ENCODE peak calls at places on chromosomes 7 and 10, in ten cellular contexts. One of them, this sample, is unnamed.

GRCh38 chr7:31335161-31335888 is 5.2 kb downstream of the NEUROD6 start:
- DNase-seq in left ventricle myocardium inferior: no peak
- DNase-seq in SK-N-SH: no peak
- DNase-seq in brain microvascular endothelial cell: no peak
- DNase-seq in coronary artery: no peak
- DNase-seq in fibroblast of mammary gland: no peak
- DNase-seq in GM23338: no peak
- DNase-seq in ovary: no peak
- DNase-seq in colonic mucosa: no peak
- DNase-seq in thoracic aorta: no peak
- DNase-seq in this sample: no peak

GRCh38 chr7:4830176-4830575 is 31.7 kb downstream of the PAPOLB start:
- DNase-seq in left ventricle myocardium inferior: peak
- DNase-seq in SK-N-SH: peak
- DNase-seq in brain microvascular endothelial cell: peak
- DNase-seq in coronary artery: no peak
- DNase-seq in fibroblast of mammary gland: peak
- DNase-seq in GM23338: peak
- DNase-seq in ovary: peak
- DNase-seq in colonic mucosa: peak
- DNase-seq in thoracic aorta: no peak
- DNase-seq in this sample: peak

GRCh38 chr7:142632291-142633134 is 116.8 kb upstream of the PRSS1 start:
- DNase-seq in left ventricle myocardium inferior: no peak
- DNase-seq in SK-N-SH: peak
- DNase-seq in brain microvascular endothelial cell: peak
- DNase-seq in coronary artery: no peak
- DNase-seq in fibroblast of mammary gland: peak
- DNase-seq in GM23338: peak
- DNase-seq in ovary: peak
- DNase-seq in colonic mucosa: peak
- DNase-seq in thoracic aorta: no peak
- DNase-seq in this sample: peak

GRCh38 chr10:20948723-20949327 is 51.7 kb upstream of the NEBL start:
- DNase-seq in left ventricle myocardium inferior: no peak
- DNase-seq in SK-N-SH: no peak
- DNase-seq in brain microvascular endothelial cell: no peak
- DNase-seq in coronary artery: no peak
- DNase-seq in fibroblast of mammary gland: no peak
- DNase-seq in GM23338: no peak
- DNase-seq in ovary: no peak
- DNase-seq in colonic mucosa: no peak
- DNase-seq in thoracic aorta: no peak
- DNase-seq in this sample: no peak

GRCh38 chr7:45885264-45885882 is 2.9 kb upstream of the IGFBP1 start:
- DNase-seq in left ventricle myocardium inferior: no peak
- DNase-seq in SK-N-SH: no peak
- DNase-seq in brain microvascular endothelial cell: no peak
- DNase-seq in coronary artery: peak
- DNase-seq in fibroblast of mammary gland: peak
- DNase-seq in GM23338: no peak
- DNase-seq in ovary: no peak
- DNase-seq in colonic mucosa: no peak
- DNase-seq in thoracic aorta: no peak
- DNase-seq in this sample: no peak

GRCh38 chr7:17985473-17986239 is 42.0 kb downstream of the PRPS1L1 start:
- DNase-seq in left ventricle myocardium inferior: no peak
- DNase-seq in SK-N-SH: no peak
- DNase-seq in brain microvascular endothelial cell: no peak
- DNase-seq in coronary artery: no peak
- DNase-seq in fibroblast of mammary gland: no peak
- DNase-seq in GM23338: peak
- DNase-seq in ovary: no peak
- DNase-seq in colonic mucosa: no peak
- DNase-seq in thoracic aorta: no peak
- DNase-seq in this sample: no peak

GRCh38 chr7:4790516-4790991 is 15.1 kb downstream of the AP5Z1 start:
- DNase-seq in left ventricle myocardium inferior: no peak
- DNase-seq in SK-N-SH: no peak
- DNase-seq in brain microvascular endothelial cell: no peak
- DNase-seq in coronary artery: no peak
- DNase-seq in fibroblast of mammary gland: no peak
- DNase-seq in GM23338: no peak
- DNase-seq in ovary: peak
- DNase-seq in colonic mucosa: no peak
- DNase-seq in thoracic aorta: no peak
- DNase-seq in this sample: no peak

GRCh38 chr10:98446121-98446655 is 547 bp downstream of the HPS1 start:
- DNase-seq in left ventricle myocardium inferior: no peak
- DNase-seq in SK-N-SH: peak
- DNase-seq in brain microvascular endothelial cell: no peak
- DNase-seq in coronary artery: peak
- DNase-seq in fibroblast of mammary gland: peak
- DNase-seq in GM23338: peak
- DNase-seq in ovary: peak
- DNase-seq in colonic mucosa: peak
- DNase-seq in thoracic aorta: no peak
- DNase-seq in this sample: peak

GRCh38 chr7:106353944-106354343 is 69.2 kb upstream of the NAMPT start:
- DNase-seq in left ventricle myocardium inferior: no peak
- DNase-seq in SK-N-SH: no peak
- DNase-seq in brain microvascular endothelial cell: no peak
- DNase-seq in coronary artery: no peak
- DNase-seq in fibroblast of mammary gland: no peak
- DNase-seq in GM23338: no peak
- DNase-seq in ovary: no peak
- DNase-seq in colonic mucosa: no peak
- DNase-seq in thoracic aorta: no peak
- DNase-seq in this sample: no peak

GRCh38 chr10:110681023-110681681 is 37.0 kb downstream of the RBM20 start:
- DNase-seq in left ventricle myocardium inferior: peak
- DNase-seq in SK-N-SH: peak
- DNase-seq in brain microvascular endothelial cell: peak
- DNase-seq in coronary artery: no peak
- DNase-seq in fibroblast of mammary gland: peak
- DNase-seq in GM23338: peak
- DNase-seq in ovary: no peak
- DNase-seq in colonic mucosa: peak
- DNase-seq in thoracic aorta: no peak
- DNase-seq in this sample: peak

DNA sequence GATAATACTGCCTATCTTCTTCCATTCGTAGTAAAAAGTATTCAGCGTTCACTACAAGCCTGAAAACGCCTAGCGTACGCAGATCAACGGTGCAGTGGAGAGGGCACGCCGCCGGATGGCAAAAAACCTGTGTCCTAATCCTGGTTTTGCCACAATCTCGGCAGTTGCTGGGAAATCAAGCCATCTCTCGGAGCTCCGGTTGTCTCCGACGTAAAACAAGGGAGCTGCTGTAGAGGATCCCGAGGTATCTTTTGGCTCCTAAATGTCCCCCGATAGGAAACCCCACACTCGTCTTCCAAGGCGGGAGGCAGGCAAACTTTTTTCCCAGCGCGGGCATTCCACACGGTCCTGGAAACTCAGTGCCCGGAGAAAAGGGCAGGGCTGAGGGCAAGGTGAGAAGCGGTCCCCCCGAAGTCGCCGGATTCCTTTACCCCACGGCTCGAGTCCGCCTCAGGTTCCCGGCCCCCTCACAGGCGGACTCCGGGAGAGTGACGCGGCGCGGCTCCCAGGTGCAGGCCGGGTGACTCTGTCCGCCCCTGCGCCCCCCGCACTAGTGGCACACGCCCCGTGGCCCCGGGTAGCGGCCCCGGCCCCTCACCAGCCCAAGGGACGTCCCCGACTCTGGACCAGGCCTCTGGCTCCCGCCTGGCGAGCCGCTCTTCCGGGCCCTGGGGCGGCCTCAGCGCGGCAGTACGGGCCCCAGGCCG is 649 bp downstream of the IDE start:
- DNase-seq in left ventricle myocardium inferior: no peak
- DNase-seq in SK-N-SH: peak
- DNase-seq in brain microvascular endothelial cell: no peak
- DNase-seq in coronary artery: peak
- DNase-seq in fibroblast of mammary gland: peak
- DNase-seq in GM23338: peak
- DNase-seq in ovary: no peak
- DNase-seq in colonic mucosa: peak
- DNase-seq in thoracic aorta: no peak
- DNase-seq in this sample: peak
- TF ChIP-seq CTCF in left ventricle myocardium inferior: no peak
- TF ChIP-seq CTCF in SK-N-SH: peak
- TF ChIP-seq CTCF in brain microvascular endothelial cell: peak
- TF ChIP-seq CTCF in coronary artery: no peak
- TF ChIP-seq CTCF in fibroblast of mammary gland: peak
- TF ChIP-seq CTCF in GM23338: no peak
- TF ChIP-seq CTCF in ovary: no peak
- TF ChIP-seq CTCF in colonic mucosa: no peak
- TF ChIP-seq CTCF in thoracic aorta: peak
- TF ChIP-seq CTCF in this sample: peak

GRCh38 chr7:114922652-114923402 is 933 bp downstream of the MDFIC start:
- DNase-seq in left ventricle myocardium inferior: peak
- DNase-seq in SK-N-SH: peak
- DNase-seq in brain microvascular endothelial cell: peak
- DNase-seq in coronary artery: no peak
- DNase-seq in fibroblast of mammary gland: peak
- DNase-seq in GM23338: peak
- DNase-seq in ovary: peak
- DNase-seq in colonic mucosa: peak
- DNase-seq in thoracic aorta: no peak
- DNase-seq in this sample: peak

GRCh38 chr7:114925443-114925842 is 3.5 kb downstream of the MDFIC start:
- DNase-seq in left ventricle myocardium inferior: no peak
- DNase-seq in SK-N-SH: no peak
- DNase-seq in brain microvascular endothelial cell: no peak
- DNase-seq in coronary artery: no peak
- DNase-seq in fibroblast of mammary gland: no peak
- DNase-seq in GM23338: no peak
- DNase-seq in ovary: no peak
- DNase-seq in colonic mucosa: no peak
- DNase-seq in thoracic aorta: no peak
- DNase-seq in this sample: no peak

GRCh38 chr7:114922151-114922651 is 307 bp downstream of the MDFIC start:
- DNase-seq in left ventricle myocardium inferior: peak
- DNase-seq in SK-N-SH: peak
- DNase-seq in brain microvascular endothelial cell: peak
- DNase-seq in coronary artery: peak
- DNase-seq in fibroblast of mammary gland: peak
- DNase-seq in GM23338: peak
- DNase-seq in ovary: peak
- DNase-seq in colonic mucosa: peak
- DNase-seq in thoracic aorta: no peak
- DNase-seq in this sample: peak

GRCh38 chr7:114923403-114923713 is 1.5 kb downstream of the MDFIC start:
- DNase-seq in left ventricle myocardium inferior: no peak
- DNase-seq in SK-N-SH: no peak
- DNase-seq in brain microvascular endothelial cell: no peak
- DNase-seq in coronary artery: no peak
- DNase-seq in fibroblast of mammary gland: no peak
- DNase-seq in GM23338: no peak
- DNase-seq in ovary: no peak
- DNase-seq in colonic mucosa: no peak
- DNase-seq in thoracic aorta: no peak
- DNase-seq in this sample: no peak

DNA sequence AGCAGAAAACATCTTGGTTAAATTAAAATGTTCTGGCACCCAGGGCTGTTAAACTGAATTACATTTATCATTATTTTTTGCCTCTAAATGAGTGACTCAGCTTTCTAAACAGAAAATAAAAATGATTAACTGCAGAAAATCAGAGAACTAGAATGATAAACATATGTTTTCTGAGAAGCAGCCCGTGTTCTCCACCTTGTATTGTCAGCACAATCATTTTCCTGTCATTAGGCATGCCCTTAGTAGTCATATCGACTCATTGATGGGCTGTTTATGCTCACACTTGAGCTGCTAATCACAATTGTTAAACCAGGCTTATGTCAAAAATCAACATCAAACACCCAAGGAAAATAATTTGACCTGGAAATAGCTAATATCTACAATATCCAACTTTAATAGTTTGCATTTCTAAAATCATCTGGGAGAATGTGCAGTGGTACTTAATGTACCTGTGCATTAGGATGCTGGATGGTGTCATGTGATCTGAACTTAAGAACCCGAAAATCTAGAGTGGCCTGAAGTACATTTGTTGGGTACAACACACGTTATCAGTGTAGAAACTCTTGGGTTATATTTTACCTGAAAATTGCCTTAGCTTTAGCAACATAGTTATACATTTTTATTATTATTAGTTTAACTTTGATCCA is 2.3 kb downstream of the MDFIC start:
- DNase-seq in left ventricle myocardium inferior: no peak
- DNase-seq in SK-N-SH: no peak
- DNase-seq in brain microvascular endothelial cell: no peak
- DNase-seq in coronary artery: no peak
- DNase-seq in fibroblast of mammary gland: peak
- DNase-seq in GM23338: no peak
- DNase-seq in ovary: no peak
- DNase-seq in colonic mucosa: no peak
- DNase-seq in thoracic aorta: no peak
- DNase-seq in this sample: no peak
- H3K4me3 ChIP-seq in left ventricle myocardium inferior: peak
- H3K4me3 ChIP-seq in SK-N-SH: no peak
- H3K4me3 ChIP-seq in brain microvascular endothelial cell: no peak
- H3K4me3 ChIP-seq in coronary artery: peak
- H3K4me3 ChIP-seq in fibroblast of mammary gland: peak
- H3K4me3 ChIP-seq in GM23338: no peak
- H3K4me3 ChIP-seq in ovary: peak
- H3K4me3 ChIP-seq in colonic mucosa: peak
- H3K4me3 ChIP-seq in thoracic aorta: peak
- H3K4me3 ChIP-seq in this sample: peak

DNA sequence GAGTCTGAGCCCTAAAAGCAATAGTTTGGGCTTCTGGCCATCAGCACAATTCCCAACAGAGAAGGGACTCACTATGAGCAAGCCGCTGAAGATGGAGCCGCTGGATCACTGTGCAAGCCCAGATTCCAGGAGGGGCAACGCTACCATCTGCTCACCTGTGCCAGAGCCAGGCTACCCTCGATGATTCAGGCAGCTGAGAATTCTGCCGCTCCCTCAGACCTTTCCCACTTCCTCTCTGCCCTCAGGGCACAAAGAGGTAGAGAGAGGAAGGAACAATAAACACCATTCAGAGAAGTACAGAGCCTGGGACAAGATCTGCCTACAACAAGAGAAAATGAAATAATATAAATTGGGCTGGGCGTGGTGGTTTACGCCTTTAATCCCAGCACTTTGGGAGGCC is 98.1 kb downstream of the MYOF start:
- DNase-seq in left ventricle myocardium inferior: no peak
- DNase-seq in SK-N-SH: no peak
- DNase-seq in brain microvascular endothelial cell: no peak
- DNase-seq in coronary artery: no peak
- DNase-seq in fibroblast of mammary gland: no peak
- DNase-seq in GM23338: no peak
- DNase-seq in ovary: no peak
- DNase-seq in colonic mucosa: no peak
- DNase-seq in thoracic aorta: no peak
- DNase-seq in this sample: no peak
- TF ChIP-seq CTCF in left ventricle myocardium inferior: no peak
- TF ChIP-seq CTCF in SK-N-SH: no peak
- TF ChIP-seq CTCF in brain microvascular endothelial cell: no peak
- TF ChIP-seq CTCF in coronary artery: no peak
- TF ChIP-seq CTCF in fibroblast of mammary gland: no peak
- TF ChIP-seq CTCF in GM23338: no peak
- TF ChIP-seq CTCF in ovary: no peak
- TF ChIP-seq CTCF in colonic mucosa: no peak
- TF ChIP-seq CTCF in thoracic aorta: no peak
- TF ChIP-seq CTCF in this sample: no peak

GRCh38 chr7:146961617-146962016 is 845.0 kb downstream of the CNTNAP2 start:
- DNase-seq in left ventricle myocardium inferior: no peak
- DNase-seq in SK-N-SH: no peak
- DNase-seq in brain microvascular endothelial cell: peak
- DNase-seq in coronary artery: no peak
- DNase-seq in fibroblast of mammary gland: peak
- DNase-seq in GM23338: no peak
- DNase-seq in ovary: no peak
- DNase-seq in colonic mucosa: no peak
- DNase-seq in thoracic aorta: peak
- DNase-seq in this sample: peak
- H3K4me3 ChIP-seq in left ventricle myocardium inferior: no peak
- H3K4me3 ChIP-seq in SK-N-SH: no peak
- H3K4me3 ChIP-seq in brain microvascular endothelial cell: peak
- H3K4me3 ChIP-seq in coronary artery: no peak
- H3K4me3 ChIP-seq in fibroblast of mammary gland: no peak
- H3K4me3 ChIP-seq in GM23338: no peak
- H3K4me3 ChIP-seq in ovary: no peak
- H3K4me3 ChIP-seq in colonic mucosa: no peak
- H3K4me3 ChIP-seq in thoracic aorta: peak
- H3K4me3 ChIP-seq in this sample: no peak